ENCODE peak calls at places on chromosomes 16 and 17, in seven cellular contexts. X is AG09309, L is cardiac fibroblast, D is thoracic aorta, Y is IMR-90, M is heart right ventricle, P is stomach. G is an unnamed sample.

GRCh38 chr17:54900457-54901229 is at the start of gene TOM1L1:
- DNase-seq in X (no peak), L (peak; percentile 63), D (peak; percentile 9), Y (peak; percentile 46), M (peak; percentile 53), P (peak; percentile 90), G (peak; percentile 55)

GRCh38 chr16:85570735-85571562 is 42.2 kb upstream of the GSE1 start:
- DNase-seq in X (no peak), L (no peak), D (no peak), Y (no peak), M (peak; percentile 27), P (peak; percentile 49), G (no peak)

GRCh38 chr16:1706386-1707192 is 594 bp downstream of the MAPK8IP3 start:
- DNase-seq in X (no peak), L (peak; percentile 34), D (no peak), Y (peak; percentile 36), M (no peak), P (no peak), G (peak; percentile 41)

GRCh38 chr16:57373117-57373947 is 1.0 kb downstream of the CX3CL1 start:
- DNase-seq in X (no peak), L (no peak), D (no peak), Y (no peak), M (no peak), P (no peak), G (no peak)

GRCh38 chr17:71548540-71549190 is 572.2 kb upstream of the SOX9 start:
- DNase-seq in X (no peak), L (no peak), D (no peak), Y (peak; percentile 11), M (no peak), P (no peak), G (peak; percentile 0)

GRCh38 chr17:978110-979093 is 1.2 kb downstream of the NXN start:
- DNase-seq in X (no peak), L (peak; percentile 34), D (no peak), Y (peak; percentile 61), M (peak; percentile 41), P (peak; percentile 32), G (no peak)

GRCh38 chr16:71542377-71542776 is 16.2 kb downstream of the CHST4 start:
- DNase-seq in X (no peak), L (peak; percentile 30), D (no peak), Y (peak; percentile 6), M (peak; percentile 7), P (peak; percentile 48), G (peak; percentile 23)

GRCh38 chr17:15185625-15185991 is 79.5 kb downstream of the PMP22 start:
- DNase-seq in X (peak; percentile 87), L (peak; percentile 77), D (no peak), Y (peak; percentile 36), M (peak; percentile 53), P (no peak), G (peak; percentile 53)

GRCh38 chr17:62140836-62141235 is 75.8 kb upstream of the MED13 start:
- DNase-seq in X (no peak), L (peak; percentile 71), D (no peak), Y (peak; percentile 52), M (no peak), P (peak; percentile 57), G (peak; percentile 78)

GRCh38 chr17:77772461-77772897 is 186.0 kb upstream of the TNRC6C start:
- DNase-seq in X (no peak), L (peak; percentile 83), D (no peak), Y (peak; percentile 33), M (peak; percentile 73), P (peak; percentile 64), G (peak; percentile 66)

GRCh38 chr16:15954814-15955151 is 5.4 kb downstream of the ABCC1 start:
- DNase-seq in X (no peak), L (no peak), D (peak; percentile 71), Y (peak; percentile 75), M (no peak), P (no peak), G (no peak)

GRCh38 chr16:2979669-2980226 is 498 bp downstream of the PKMYT1 start:
- DNase-seq in X (no peak), L (no peak), D (no peak), Y (peak; percentile 2), M (no peak), P (no peak), G (no peak)

GRCh38 chr17:43662432-43663141 is 865 bp upstream of the MEOX1 start:
- DNase-seq in X (no peak), L (no peak), D (no peak), Y (no peak), M (no peak), P (no peak), G (no peak)

GRCh38 chr16:81158964-81159363 is 62.8 kb upstream of the GCSH start:
- DNase-seq in X (no peak), L (no peak), D (no peak), Y (no peak), M (no peak), P (no peak), G (no peak)

GRCh38 chr16:68416057-68417046 is 32.0 kb downstream of the SMPD3 start:
- DNase-seq in X (no peak), L (no peak), D (no peak), Y (no peak), M (no peak), P (peak; percentile 66), G (no peak)

GRCh38 chr17:6453279-6454024 is 9.2 kb downstream of the PIMREG start:
- DNase-seq in X (no peak), L (no peak), D (no peak), Y (no peak), M (no peak), P (no peak), G (no peak)

GRCh38 chr16:12546918-12547607 is 256.6 kb downstream of the CPPED1 start:
- DNase-seq in X (no peak), L (no peak), D (no peak), Y (peak; percentile 35), M (no peak), P (no peak), G (no peak)

GRCh38 chr16:12547608-12547922 is 256.1 kb downstream of the CPPED1 start:
- DNase-seq in X (no peak), L (no peak), D (no peak), Y (no peak), M (no peak), P (no peak), G (no peak)

GRCh38 chr16:12545792-12546342 is 257.8 kb downstream of the CPPED1 start:
- DNase-seq in X (no peak), L (no peak), D (no peak), Y (no peak), M (no peak), P (no peak), G (no peak)

GRCh38 chr16:12551530-12551929 is 252.2 kb downstream of the CPPED1 start:
- DNase-seq in X (no peak), L (no peak), D (no peak), Y (no peak), M (no peak), P (no peak), G (no peak)

GRCh38 chr16:12548270-12548983 is 255.3 kb downstream of the CPPED1 start:
- DNase-seq in X (no peak), L (no peak), D (no peak), Y (no peak), M (no peak), P (no peak), G (no peak)
- TF ChIP-seq CTCF in X (no peak), L (no peak), D (no peak), Y (no peak), M (no peak), P (no peak), G (no peak)

GRCh38 chr17:75756451-75757085 is 8.4 kb downstream of the GALK1 start:
- DNase-seq in X (no peak), L (no peak), D (no peak), Y (no peak), M (no peak), P (no peak), G (no peak)

GRCh38 chr17:75755990-75756389 is 9.0 kb downstream of the GALK1 start:
- DNase-seq in X (no peak), L (no peak), D (no peak), Y (no peak), M (no peak), P (no peak), G (no peak)

GRCh38 chr17:75759457-75759856 is 5.5 kb downstream of the GALK1 start:
- DNase-seq in X (no peak), L (no peak), D (no peak), Y (no peak), M (peak; percentile 7), P (peak; percentile 57), G (no peak)

GRCh38 chr17:75757086-75757681 is 7.8 kb downstream of the GALK1 start:
- DNase-seq in X (no peak), L (no peak), D (no peak), Y (no peak), M (no peak), P (no peak), G (no peak)

DNA sequence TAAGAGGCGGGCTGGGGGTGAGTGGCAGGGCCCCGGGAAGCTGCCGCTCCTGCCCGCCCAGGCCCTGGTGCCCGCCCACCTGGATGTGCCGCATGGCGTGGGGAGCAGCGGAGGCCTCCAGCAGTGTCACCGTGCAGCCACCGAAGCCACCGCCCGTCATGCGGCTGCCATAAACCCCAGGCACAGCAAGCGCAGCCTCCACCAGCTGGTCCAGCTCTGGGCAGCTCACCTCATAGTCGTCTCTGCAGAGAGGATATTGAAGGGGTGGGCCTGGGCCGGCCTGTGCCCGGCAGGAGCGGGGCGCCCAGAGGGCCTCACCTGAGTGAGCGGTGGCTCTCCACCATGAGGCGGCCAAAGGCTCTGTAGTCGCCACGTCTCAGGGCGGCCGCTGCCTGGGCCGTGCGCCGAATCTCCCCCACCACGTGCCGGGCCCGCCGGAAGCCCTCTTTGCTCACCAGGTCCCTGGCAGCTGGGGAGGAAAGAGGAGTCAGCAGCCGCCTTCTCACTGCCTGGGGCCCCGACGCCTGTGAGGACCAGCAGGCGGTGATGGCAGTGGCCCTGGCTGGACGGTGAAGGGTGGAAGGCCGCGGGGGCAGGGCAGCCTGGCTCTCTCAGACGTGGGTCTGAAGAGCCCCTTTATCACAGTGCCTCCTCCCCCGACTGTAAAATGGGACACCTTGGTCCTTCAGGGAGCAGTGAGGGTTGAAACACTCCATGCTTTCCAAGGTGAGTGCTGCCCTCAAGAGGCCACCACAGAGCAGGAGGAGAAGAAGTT is 6.7 kb downstream of the GALK1 start:
- DNase-seq in X (no peak), L (no peak), D (no peak), Y (no peak), M (no peak), P (no peak), G (no peak)
- H3K4me3 ChIP-seq in X (no peak overlapping the region), L (no peak overlapping the region), D (no peak overlapping the region), Y (no peak overlapping the region), M (no peak overlapping the region), P (no peak overlapping the region), G (no peak overlapping the region)

GRCh38 chr16:48365601-48366164 is 19.5 kb downstream of the SIAH1 start:
- DNase-seq in X (peak; percentile 46), L (peak; percentile 91), D (peak; percentile 45), Y (peak; percentile 80), M (peak; percentile 91), P (peak; percentile 94), G (peak; percentile 86)
- TF ChIP-seq CTCF in X (no peak), L (peak; percentile 4), D (no peak), Y (no peak), M (peak; percentile 34), P (no peak), G (no peak)

DNA sequence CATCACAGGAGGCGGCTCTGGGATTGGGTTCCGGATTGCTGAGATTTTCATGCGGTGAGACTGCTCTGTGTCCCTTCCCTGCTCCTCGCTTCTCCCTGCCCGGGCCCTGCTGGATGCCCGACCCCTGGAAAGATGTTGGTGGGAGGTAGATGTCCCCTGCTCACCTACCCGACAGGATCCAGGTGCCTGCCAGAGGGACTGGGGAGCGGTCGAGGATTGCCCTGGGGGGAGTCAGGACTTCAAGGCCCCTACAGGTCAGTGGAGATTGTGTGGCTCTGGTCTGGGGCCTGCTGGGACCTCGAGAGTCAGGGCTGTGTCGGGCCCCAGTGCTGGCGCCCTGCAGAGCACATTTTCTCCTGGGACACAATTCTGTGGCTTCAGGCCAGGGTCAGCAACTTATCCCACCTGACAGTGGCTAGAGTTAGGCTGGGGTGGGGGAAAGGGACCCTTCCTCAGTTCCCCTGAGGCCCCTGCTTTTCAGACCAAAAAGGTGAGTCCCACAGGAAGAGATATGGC is 3.3 kb downstream of the DECR2 start:
- DNase-seq in X (no peak), L (no peak), D (no peak), Y (no peak), M (no peak), P (no peak), G (no peak)
- H3K4me3 ChIP-seq in X (no peak overlapping the region), L (no peak overlapping the region), D (no peak overlapping the region), Y (no peak overlapping the region), M (no peak overlapping the region), P (no peak overlapping the region), G (no peak overlapping the region)

G was measured in fibroblast of pulmonary artery.